ENCODE peak calls at places on chromosomes 4 and X, in four cellular contexts. C, S, L and D are unnamed samples.

GRCh38 chr4:156946508-156947197 is 24.9 kb downstream of the PDGFC start:
- DNase-seq in S (peak), L (no peak), C (no peak), D (no peak)

GRCh38 chrX:38627683-38628082 is 66.3 kb downstream of the TSPAN7 start:
- DNase-seq in S (peak), C (no peak), L (no peak), D (no peak)

GRCh38 chrX:153766871-153767673 is 3.0 kb downstream of the PLXNB3 start:
- DNase-seq in L (no peak), S (no peak), C (no peak), D (no peak)

GRCh38 chrX:45187731-45188130 is 12.9 kb downstream of the DIPK2B start:
- DNase-seq in S (no peak), L (no peak), C (no peak), D (no peak)

GRCh38 chrX:153640736-153641574 is 6.0 kb upstream of the DUSP9 start:
- DNase-seq in S (no peak), C (no peak), L (no peak), D (no peak)

GRCh38 chrX:72568406-72569092 is 4.1 kb downstream of the HDAC8 start:
- DNase-seq in L (no peak), C (no peak), S (peak), D (no peak)

GRCh38 chr4:169345207-169345788 is 74.5 kb upstream of the SH3RF1 start:
- DNase-seq in L (no peak), C (no peak), S (peak), D (no peak)

GRCh38 chr4:135277116-135277979 is 1075.8 kb upstream of the PABPC4L start:
- DNase-seq in S (peak), C (no peak), L (no peak), D (no peak)

GRCh38 chrX:77298296-77298695 is 148.9 kb upstream of the FGF16 start:
- DNase-seq in S (no peak), L (no peak), C (no peak), D (no peak)

GRCh38 chr4:109754093-109754857 is 24.4 kb upstream of the PLA2G12A start:
- DNase-seq in C (no peak), S (no peak), L (no peak), D (no peak)

GRCh38 chr4:90951037-90951436 is 823.8 kb downstream of the CCSER1 start:
- DNase-seq in L (no peak), C (no peak), S (peak), D (no peak)

GRCh38 chr4:165621983-165622382 is 243.2 kb downstream of the CPE start:
- DNase-seq in L (no peak), C (no peak), S (no peak), D (no peak)

GRCh38 chr4:183074288-183074990 is 24.6 kb upstream of the WWC2 start:
- DNase-seq in L (no peak), S (peak), C (no peak), D (no peak)

GRCh38 chr4:40212674-40213504 is 16.1 kb downstream of the RHOH start:
- DNase-seq in S (peak), L (no peak), C (no peak), D (no peak)

GRCh38 chr4:48879561-48880442 is 26.8 kb downstream of the OCIAD2 start:
- DNase-seq in S (no peak), L (no peak), C (no peak), D (no peak)

GRCh38 chrX:119753639-119754257 is 4.6 kb upstream of the SOWAHD start:
- DNase-seq in S (peak), C (no peak), L (no peak), D (peak)

GRCh38 chr4:141636077-141636770 is at the start of gene IL15:
- DNase-seq in L (peak), S (peak), C (no peak), D (no peak)

GRCh38 chr4:93649828-93650227 is 178.7 kb upstream of the ATOH1 start:
- DNase-seq in S (no peak), L (no peak), C (no peak), D (no peak)

GRCh38 chrX:9682861-9683260 is 82.8 kb downstream of the GPR143 start:
- DNase-seq in L (no peak), S (no peak), C (no peak), D (no peak)

GRCh38 chr4:184355111-184355604 is 119.2 kb downstream of the IRF2 start:
- DNase-seq in C (peak), S (peak), L (no peak), D (peak)

GRCh38 chr4:126616795-126617194 is 1016.0 kb upstream of the INTU start:
- DNase-seq in L (no peak), C (no peak), S (no peak), D (no peak)

GRCh38 chrX:150902434-150903109 is 4.1 kb upstream of the CD99L2 start:
- DNase-seq in S (no peak), C (no peak), L (no peak), D (no peak)

GRCh38 chrX:108303682-108304081 is 134.5 kb downstream of the COL4A6 start:
- DNase-seq in L (no peak), S (no peak), C (no peak), D (no peak)

GRCh38 chrX:133994576-133994975 is 9.2 kb upstream of the GPC3 start:
- DNase-seq in C (no peak), L (no peak), S (no peak), D (no peak)

GRCh38 chrX:105822138-105823091 is at the start of gene NRK:
- DNase-seq in C (no peak), S (peak), L (no peak), D (no peak)

GRCh38 chr4:577499-578450 is 1.7 kb upstream of the TMEM271 start:
- DNase-seq in C (no peak), L (no peak), S (peak), D (no peak)

GRCh38 chr4:156545003-156545785 is 426.4 kb downstream of the PDGFC start:
- DNase-seq in S (peak), C (no peak), L (no peak), D (no peak)

GRCh38 chr4:27648416-27648815 is 787.8 kb downstream of the STIM2 start:
- DNase-seq in C (no peak), L (no peak), S (no peak), D (no peak)

GRCh38 chr4:139188648-139189416 is 11.8 kb upstream of the ELF2 start:
- DNase-seq in S (no peak), C (peak), L (no peak), D (peak)

GRCh38 chrX:51614353-51614752 is 4.4 kb downstream of the CENPVL3 start:
- DNase-seq in S (peak), L (no peak), C (no peak), D (no peak)

GRCh38 chr4:176778491-176778890 is 14.2 kb downstream of the VEGFC start:
- DNase-seq in C (no peak), S (peak), L (no peak), D (no peak)

GRCh38 chr4:128847074-128847724 is 37.7 kb downstream of the JADE1 start:
- DNase-seq in S (no peak), L (no peak), C (peak), D (peak)

GRCh38 chrX:133265331-133265730 is 47.2 kb upstream of the TFDP3 start:
- DNase-seq in S (peak), L (no peak), C (no peak), D (no peak)

GRCh38 chr4:80097395-80098177 is 24.6 kb upstream of the ANTXR2 start:
- DNase-seq in L (no peak), S (peak), C (no peak), D (no peak)

GRCh38 chr4:28402751-28403150 is 1542.1 kb downstream of the STIM2 start:
- DNase-seq in C (no peak), L (no peak), S (no peak), D (no peak)

GRCh38 chrX:10952619-10953018 is 158.5 kb upstream of the HCCS start:
- DNase-seq in S (no peak), C (no peak), L (no peak), D (no peak)